ENCODE peak calls at places on chromosomes 1 and 21, in five cellular contexts. N, F, Z, H and D are unnamed samples.

GRCh38 chr21:15967661-15968060 is 237.9 kb downstream of the USP25 start:
- DNase-seq in N (no peak), F (no peak), Z (no peak), H (no peak), D (no peak)

GRCh38 chr1:38728176-38728908 is 131.2 kb downstream of the RRAGC start:
- DNase-seq in N (peak), F (peak), Z (no peak), H (peak), D (no peak)

GRCh38 chr1:21901473-21901847 is 35.6 kb downstream of the HSPG2 start:
- DNase-seq in N (no peak), F (no peak), Z (no peak), H (no peak), D (no peak)

GRCh38 chr1:194175251-194175650 is 988.8 kb upstream of the B3GALT2 start:
- DNase-seq in N (no peak), F (no peak), Z (no peak), H (no peak), D (no peak)

GRCh38 chr1:153340356-153340755 is 8.3 kb downstream of the PGLYRP4 start:
- DNase-seq in N (no peak), F (no peak), Z (no peak), H (no peak), D (peak)

GRCh38 chr1:150847499-150848060 is 28.8 kb downstream of the ARNT start:
- DNase-seq in N (no peak), F (no peak), Z (no peak), H (no peak), D (no peak)

GRCh38 chr1:203401151-203401550 is 50.2 kb upstream of the FMOD start:
- DNase-seq in N (no peak), F (no peak), Z (no peak), H (no peak), D (peak)

GRCh38 chr1:17527036-17527914 is 12.2 kb upstream of the ARHGEF10L start:
- DNase-seq in N (peak), F (peak), Z (peak), H (no peak), D (no peak)

GRCh38 chr1:54463259-54464030 is 57.3 kb upstream of the SSBP3 start:
- DNase-seq in N (no peak), F (no peak), Z (no peak), H (no peak), D (no peak)

GRCh38 chr21:25273945-25274344 is 333.3 kb downstream of the MRPL39 start:
- DNase-seq in N (no peak), F (no peak), Z (no peak), H (no peak), D (no peak)

GRCh38 chr21:44466351-44466954 is 11.1 kb downstream of the LRRC3 start:
- DNase-seq in N (no peak), F (no peak), Z (no peak), H (no peak), D (no peak)
- H3K4me3 ChIP-seq in N (no peak), F (no peak), Z (no peak), H (no peak), D (no peak)

GRCh38 chr1:36386262-36387140 is 777 bp upstream of the STK40 start:
- DNase-seq in N (peak), F (peak), Z (peak), H (peak), D (peak)
- TF ChIP-seq POLR2A in N (peak), F (peak), Z (peak), H (peak), D (peak)

DNA sequence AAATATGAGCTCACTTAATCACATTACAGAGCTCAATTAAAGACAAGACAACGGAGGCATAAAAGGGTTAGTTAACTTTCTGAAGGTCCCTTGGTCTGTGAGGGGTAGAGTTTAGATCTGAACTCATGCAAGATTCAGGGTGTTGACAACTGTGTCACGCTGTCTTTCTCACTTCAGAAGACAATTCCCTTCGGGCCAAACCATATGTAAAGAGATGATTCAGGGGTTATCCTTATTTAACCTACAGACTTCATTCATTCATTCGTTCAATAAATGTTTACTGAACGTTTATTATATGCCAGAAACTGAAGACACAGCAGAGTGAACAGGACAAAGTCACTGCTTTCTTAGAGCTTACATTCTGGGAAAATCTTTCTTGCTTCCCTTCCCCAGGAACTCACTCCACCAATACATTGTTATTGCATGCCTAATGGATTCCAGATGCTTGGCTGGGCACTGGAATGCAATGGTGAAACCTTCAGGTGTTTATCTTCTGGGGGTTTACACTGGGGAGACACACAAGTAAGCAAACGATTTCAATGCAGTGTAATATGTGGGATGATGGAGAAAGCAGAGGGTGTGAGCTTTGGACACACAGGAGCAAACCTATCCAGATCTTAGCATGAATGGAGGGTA is 6.4 kb downstream of the XCL1 start:
- DNase-seq in N (no peak), F (no peak), Z (no peak), H (no peak), D (no peak)
- TF ChIP-seq CTCF in N (no peak), F (no peak), Z (no peak), H (no peak), D (no peak)

DNA sequence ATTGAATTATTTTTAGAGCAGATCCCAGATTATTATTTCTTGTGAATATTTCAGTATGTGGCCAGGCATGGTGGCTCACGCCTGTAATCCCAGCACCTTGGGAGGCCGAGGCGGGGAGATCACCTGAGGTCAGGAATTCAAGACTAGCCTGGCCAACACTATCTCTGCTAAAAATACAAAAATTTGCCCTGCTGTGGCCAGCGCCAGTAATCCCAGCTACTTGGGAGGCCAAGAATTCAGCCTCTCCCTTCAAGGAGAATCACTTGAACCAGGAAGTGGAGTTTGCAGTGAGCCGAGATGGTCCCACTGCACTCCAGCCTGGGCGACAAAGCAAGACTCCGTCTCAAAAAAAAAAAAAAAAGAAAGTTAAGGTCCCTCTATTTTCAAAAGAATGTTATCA is 4.3 kb downstream of the OSBPL9 start:
- DNase-seq in N (no peak), F (no peak), Z (no peak), H (no peak), D (no peak)
- H3K4me3 ChIP-seq in N (no peak), F (no peak), Z (no peak), H (no peak), D (no peak)

DNA sequence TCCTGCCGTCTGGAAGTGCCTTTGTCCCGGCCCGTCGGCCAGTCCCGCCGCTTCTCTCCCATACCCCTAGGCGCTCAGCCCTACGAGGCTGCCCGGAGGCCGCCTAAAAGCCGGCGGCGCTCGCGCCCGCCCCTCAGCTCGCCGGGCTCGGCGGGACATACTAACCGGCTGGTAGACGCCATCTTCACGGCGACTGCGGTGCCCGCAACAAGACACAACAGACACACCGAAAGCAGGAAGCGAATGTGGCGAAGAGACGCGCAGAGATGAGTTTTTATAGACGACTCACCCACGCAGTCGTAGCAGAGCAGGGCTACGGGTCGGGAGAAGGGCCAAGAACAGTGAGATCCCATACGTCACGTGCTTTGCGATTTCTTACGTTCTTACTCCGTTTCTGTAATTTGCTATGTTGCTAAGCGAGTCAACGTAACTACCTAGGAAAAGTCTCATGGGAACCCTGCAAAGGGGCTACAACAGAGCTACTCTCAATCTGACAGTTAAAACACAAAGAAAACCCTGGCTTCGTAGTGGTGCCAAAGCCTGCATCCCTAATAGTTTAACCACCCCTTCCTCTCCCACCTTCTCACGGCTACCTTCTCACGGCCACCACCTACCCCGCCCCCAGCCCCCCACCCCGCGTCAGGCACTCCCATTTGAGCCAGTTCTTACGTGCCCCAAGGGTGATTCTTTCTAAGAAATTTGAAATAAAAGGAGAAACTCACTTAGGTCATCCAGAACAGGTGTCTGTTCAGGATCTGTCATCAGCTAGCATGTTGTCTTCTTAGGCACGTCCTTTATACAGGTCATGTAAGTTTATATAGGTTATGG is at the start of gene GTF2B:
- DNase-seq in N (peak), F (peak), Z (peak), H (peak), D (peak)
- TF ChIP-seq POLR2A in N (peak), F (peak), Z (peak), H (peak), D (peak)

GRCh38 chr1:205091043-205091740 is 6.9 kb upstream of the TMEM81 start:
- DNase-seq in N (no peak), F (no peak), Z (no peak), H (no peak), D (no peak)

GRCh38 chr1:205098242-205098641 is 14.0 kb upstream of the TMEM81 start:
- DNase-seq in N (no peak), F (no peak), Z (no peak), H (no peak), D (no peak)

GRCh38 chr1:205095422-205095821 is 11.2 kb upstream of the TMEM81 start:
- DNase-seq in N (no peak), F (no peak), Z (no peak), H (no peak), D (no peak)
- TF ChIP-seq CTCF in N (no peak), F (no peak), Z (no peak), H (no peak), D (no peak)